ENCODE peak calls at places on chromosomes 11 and 22, in four cellular contexts. S is GM12878, D is K562, K is SK-N-SH. J is an unnamed sample.

GRCh38 chr11:110308071-110308470 is 11.7 kb upstream of the RDX start:
- DNase-seq in S (no peak), D (no peak), K (no peak), J (no peak)

GRCh38 chr22:39205344-39206021 is 39.3 kb downstream of the PDGFB start:
- DNase-seq in S (no peak), D (peak), K (no peak), J (peak)

GRCh38 chr11:102293873-102294601 is 23.2 kb upstream of the BIRC3 start:
- DNase-seq in S (no peak), D (no peak), K (no peak), J (peak)

GRCh38 chr22:45101828-45102227 is 61.9 kb upstream of the NUP50 start:
- DNase-seq in S (no peak), D (peak), K (peak), J (peak)

GRCh38 chr11:45927684-45928413 is 5.4 kb downstream of the LARGE2 start:
- DNase-seq in S (no peak), D (no peak), K (no peak), J (no peak)

GRCh38 chr22:38397189-38398097 is 57.6 kb downstream of the KCNJ4 start:
- DNase-seq in S (no peak), D (no peak), K (no peak), J (no peak)

GRCh38 chr22:19776433-19777031 is 16.0 kb downstream of the TBX1 start:
- DNase-seq in S (no peak), D (peak), K (no peak), J (peak)

GRCh38 chr11:114762437-114762836 is 84.1 kb downstream of the NXPE2 start:
- DNase-seq in S (no peak), D (peak), K (peak), J (peak)

GRCh38 chr11:34941688-34942087 is 25.3 kb downstream of the PDHX start:
- DNase-seq in S (no peak), D (no peak), K (no peak), J (no peak)

GRCh38 chr11:59574467-59574866 is 41.1 kb downstream of the OSBP start:
- DNase-seq in S (no peak), D (no peak), K (no peak), J (peak)

GRCh38 chr11:67020949-67021348 is 2.0 kb upstream of the SYT12 start:
- DNase-seq in S (no peak), D (no peak), K (no peak), J (no peak)

GRCh38 chr11:47595029-47595428 is 818 bp upstream of the C1QTNF4 start:
- DNase-seq in S (no peak), D (no peak), K (no peak), J (no peak)

GRCh38 chr22:39306456-39307361 is 12.7 kb downstream of the RPL3 start:
- DNase-seq in S (no peak), D (peak), K (peak), J (no peak)

GRCh38 chr11:47093541-47093940 is 83.1 kb downstream of the ARFGAP2 start:
- DNase-seq in S (no peak), D (no peak), K (no peak), J (no peak)

GRCh38 chr11:78886616-78887015 is 312.0 kb upstream of the NARS2 start:
- DNase-seq in S (no peak), D (no peak), K (no peak), J (peak)

GRCh38 chr11:68008381-68009337 is 1.5 kb upstream of the ALDH3B1 start:
- DNase-seq in S (no peak), D (no peak), K (peak), J (no peak)

GRCh38 chr11:64298966-64299846 is 952 bp upstream of the CATSPERZ start:
- DNase-seq in S (no peak), D (no peak), K (no peak), J (no peak)

GRCh38 chr22:49004484-49005399 is 822.9 kb downstream of the BRD1 start:
- DNase-seq in S (no peak), D (no peak), K (no peak), J (no peak)

GRCh38 chr11:72776117-72776843 is 17.6 kb downstream of the STARD10 start:
- DNase-seq in S (no peak), D (peak), K (no peak), J (no peak)

GRCh38 chr11:92266821-92267220 is 42.2 kb downstream of the FAT3 start:
- DNase-seq in S (no peak), D (no peak), K (no peak), J (no peak)

GRCh38 chr11:14789879-14790484 is 102.0 kb downstream of the CYP2R1 start:
- DNase-seq in S (no peak), D (no peak), K (no peak), J (peak)

GRCh38 chr22:25488244-25489020 is 76.0 kb upstream of the GRK3 start:
- DNase-seq in S (peak), D (no peak), K (peak), J (peak)

DNA sequence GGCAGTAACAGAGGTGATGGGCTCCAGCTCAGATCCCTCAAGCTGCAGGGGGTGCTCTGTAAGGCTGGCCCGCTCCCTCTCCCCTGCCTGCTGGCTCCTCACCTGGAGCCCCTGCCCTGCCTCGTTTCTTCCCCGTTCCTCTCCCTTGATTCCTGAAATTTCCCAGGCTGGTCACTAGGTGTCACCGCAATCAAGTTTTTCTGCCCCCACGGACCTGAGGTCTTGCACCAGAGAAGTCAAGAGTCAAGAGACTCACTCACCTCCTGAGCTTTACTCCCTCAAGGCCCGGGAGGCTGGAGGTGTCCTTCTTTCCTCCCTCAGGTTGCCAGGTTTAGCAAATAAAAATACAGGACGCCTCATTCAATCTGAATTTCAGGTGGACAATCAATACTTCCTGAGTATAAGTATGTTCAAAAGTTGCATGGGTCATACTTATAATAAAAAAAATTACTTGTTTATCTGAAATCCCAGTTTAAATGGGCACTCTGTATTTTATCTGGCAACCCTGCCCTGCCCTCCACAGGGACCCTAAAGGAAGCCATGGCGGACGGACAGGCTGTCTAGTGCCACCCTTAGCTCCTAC is 69.2 kb downstream of the SCUBE1 start:
- DNase-seq in S (peak), D (peak), K (peak), J (peak)
- TF ChIP-seq RCOR1 in S (no peak), D (no peak), K (no peak), J (no peak)

GRCh38 chr11:44901782-44902181 is 48.9 kb downstream of the TP53I11 start:
- DNase-seq in S (no peak), D (no peak), K (no peak), J (no peak)

GRCh38 chr11:44903518-44903917 is 47.2 kb downstream of the TP53I11 start:
- DNase-seq in S (no peak), D (no peak), K (no peak), J (no peak)

GRCh38 chr11:44903035-44903434 is 47.6 kb downstream of the TP53I11 start:
- DNase-seq in S (no peak), D (no peak), K (no peak), J (no peak)

GRCh38 chr11:44901120-44901519 is 49.6 kb downstream of the TP53I11 start:
- DNase-seq in S (no peak), D (no peak), K (no peak), J (no peak)

DNA sequence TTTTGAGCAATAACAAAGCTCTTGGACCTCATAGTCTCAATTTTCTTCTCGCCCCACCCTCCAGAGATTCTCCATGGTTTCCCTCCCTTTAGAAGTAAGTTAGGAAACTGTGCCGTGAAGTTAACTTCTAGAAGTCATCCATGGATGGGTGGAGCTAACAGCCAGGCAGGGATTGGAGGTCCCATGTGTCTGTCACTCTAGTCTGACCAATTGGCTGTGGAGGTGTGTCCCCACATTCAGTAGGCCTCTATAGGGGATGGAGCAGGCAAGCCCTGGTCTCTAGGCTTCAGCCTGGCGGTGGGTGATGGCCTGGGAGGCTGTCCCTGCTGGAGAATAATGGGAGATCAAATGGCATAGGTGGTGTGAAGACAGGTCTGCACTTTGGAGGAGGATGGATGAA is 50.7 kb downstream of the TP53I11 start:
- DNase-seq in S (peak), D (peak), K (peak), J (peak)
- TF ChIP-seq RAD21 in S (no peak), D (no peak), K (no peak), J (no peak)

GRCh38 chr11:28835317-28835716 is 727.1 kb downstream of the METTL15 start:
- DNase-seq in S (no peak), D (no peak), K (no peak), J (no peak)
- H3K9ac ChIP-seq in S (no peak), D (no peak), K (peak), J (peak)

GRCh38 chr11:91257593-91258170 is 966.9 kb upstream of the FAT3 start:
- DNase-seq in S (no peak), D (no peak), K (no peak), J (no peak)
- TF ChIP-seq RCOR1 in S (no peak), D (no peak), K (no peak), J (no peak)

GRCh38 chr11:118973985-118974384 is 2.4 kb downstream of the FOXR1 start:
- DNase-seq in S (no peak), D (no peak), K (no peak), J (no peak)

GRCh38 chr11:118984825-118985224 is 13.1 kb upstream of the CENATAC start:
- DNase-seq in S (no peak), D (no peak), K (no peak), J (no peak)

GRCh38 chr11:118980191-118980881 is 8.8 kb downstream of the FOXR1 start:
- DNase-seq in S (no peak), D (peak), K (no peak), J (no peak)

GRCh38 chr11:118975771-118976709 is 4.5 kb downstream of the FOXR1 start:
- DNase-seq in S (no peak), D (no peak), K (no peak), J (no peak)

DNA sequence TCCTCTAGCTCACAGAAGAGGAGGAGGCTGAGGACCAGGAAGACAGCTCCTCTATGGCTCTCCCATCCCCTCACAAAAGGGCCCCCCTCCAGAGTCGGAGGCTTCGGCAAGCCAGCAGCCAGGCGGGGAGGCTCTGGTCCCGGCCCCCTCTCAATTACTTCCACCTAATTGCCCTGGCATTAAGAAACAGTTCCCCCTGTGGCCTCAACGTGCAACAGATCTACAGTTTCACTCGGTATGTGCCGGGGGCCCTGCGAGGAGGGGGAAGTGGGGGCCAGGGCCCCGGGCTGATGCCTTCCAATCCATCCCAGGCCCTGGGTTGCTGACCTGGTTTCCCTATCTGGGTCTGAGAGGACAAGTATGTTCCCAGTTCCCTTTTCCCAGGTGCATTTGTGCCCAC is 7.9 kb downstream of the FOXR1 start:
- DNase-seq in S (no peak), D (peak), K (no peak), J (no peak)
- TF ChIP-seq RAD21 in S (no peak), D (no peak), K (no peak), J (no peak)

GRCh38 chr11:11760838-11761237 is 80.9 kb upstream of the USP47 start:
- DNase-seq in S (no peak), D (no peak), K (no peak), J (no peak)
- H3K9ac ChIP-seq in S (no peak), D (no peak), K (no peak), J (no peak)

GRCh38 chr11:65642014-65642671 is 4.2 kb downstream of the SIPA1 start:
- DNase-seq in S (no peak), D (peak), K (no peak), J (no peak)

GRCh38 chr11:65640483-65641207 is 2.7 kb downstream of the SIPA1 start:
- DNase-seq in S (no peak), D (no peak), K (no peak), J (no peak)

GRCh38 chr11:65641233-65642013 is 3.5 kb downstream of the SIPA1 start:
- DNase-seq in S (no peak), D (no peak), K (no peak), J (no peak)

GRCh38 chr11:65637794-65638317 is at the start of gene SIPA1:
- DNase-seq in S (no peak), D (peak), K (peak), J (peak)

GRCh38 chr11:65639623-65640482 is 2.0 kb downstream of the SIPA1 start:
- DNase-seq in S (peak), D (no peak), K (no peak), J (no peak)
- TF ChIP-seq RCOR1 in S (peak), D (no peak), K (no peak), J (no peak)

DNA sequence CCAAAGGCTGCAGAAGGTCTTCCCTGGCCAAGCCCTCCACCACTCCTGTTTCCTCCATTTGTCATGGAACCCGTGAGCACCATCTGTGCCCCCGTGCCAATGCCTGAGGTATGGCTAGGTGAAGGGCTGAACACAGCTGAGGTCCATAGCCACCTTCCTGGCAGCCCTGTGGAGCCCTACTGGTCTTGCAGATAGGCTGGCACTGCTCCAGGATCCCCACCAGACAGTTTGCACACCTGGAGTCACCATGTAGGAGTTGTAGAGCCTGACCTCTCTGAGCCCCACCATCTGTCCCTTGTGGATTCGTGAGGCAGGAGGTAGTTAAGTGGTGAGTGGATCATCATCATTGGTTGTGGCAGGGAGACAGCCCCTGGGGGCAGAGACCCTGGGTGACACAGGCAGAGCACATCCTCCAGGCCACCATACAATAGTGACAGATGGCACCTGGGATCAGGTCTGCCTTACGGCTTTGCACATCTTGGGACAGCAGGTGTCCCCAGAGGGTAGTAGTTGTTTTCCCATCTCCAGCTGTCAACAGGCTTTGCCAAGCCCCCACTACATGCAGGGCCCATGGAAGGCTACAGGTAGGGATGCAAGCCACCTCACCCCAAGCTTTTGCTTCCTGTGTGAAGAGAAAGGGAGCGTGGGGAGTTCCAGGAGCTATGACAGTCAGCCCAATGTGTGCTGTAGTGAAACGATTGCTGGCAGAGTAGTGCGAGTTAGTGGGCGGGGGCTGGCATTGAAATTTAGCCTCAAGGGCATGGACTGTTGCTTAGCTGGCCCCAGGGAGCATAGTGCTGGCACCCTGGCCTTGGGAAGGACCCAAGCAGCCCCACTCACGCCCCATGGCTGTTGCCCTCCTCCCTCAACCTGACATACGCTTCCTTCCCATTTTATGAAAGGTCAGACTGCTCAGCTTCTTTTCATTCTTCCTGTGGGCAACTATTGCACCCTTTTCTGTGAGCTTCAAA is 52.4 kb upstream of the SUSD2 start:
- DNase-seq in S (no peak), D (no peak), K (no peak), J (no peak)
- TF ChIP-seq RAD21 in S (no peak), D (no peak), K (peak), J (no peak)